ENCODE peak calls at places on chromosomes 12 and 14, in seven cellular contexts. One of them, this sample, is unnamed.

GRCh38 chr12:93139028-93139665 is 210.1 kb upstream of the EEA1 start:
- DNase-seq in NCI-H1417: peak; percentile 6
- DNase-seq in NCI-H748 treated with DMSO at 0.1 percent for 48 hours: no peak
- DNase-seq in non-pigmented ciliary epithelial cell: no peak
- DNase-seq in hypothalamus: no peak
- DNase-seq in erythroblast: no peak
- DNase-seq in GM23338: no peak
- DNase-seq in this sample: no peak

GRCh38 chr12:57138526-57139272 is 8.7 kb downstream of the LRP1-AS start:
- DNase-seq in NCI-H1417: no peak
- DNase-seq in NCI-H748 treated with DMSO at 0.1 percent for 48 hours: no peak
- DNase-seq in non-pigmented ciliary epithelial cell: no peak
- DNase-seq in hypothalamus: peak; percentile 37
- DNase-seq in erythroblast: peak; percentile 33
- DNase-seq in GM23338: no peak
- DNase-seq in this sample: no peak

GRCh38 chr14:61493996-61494395 is 172.6 kb downstream of the PRKCH start:
- DNase-seq in NCI-H1417: no peak
- DNase-seq in NCI-H748 treated with DMSO at 0.1 percent for 48 hours: no peak
- DNase-seq in non-pigmented ciliary epithelial cell: no peak
- DNase-seq in hypothalamus: no peak
- DNase-seq in erythroblast: no peak
- DNase-seq in GM23338: no peak
- DNase-seq in this sample: no peak

GRCh38 chr14:39102265-39102968 is 618 bp downstream of the SEC23A start:
- DNase-seq in NCI-H1417: no peak
- DNase-seq in NCI-H748 treated with DMSO at 0.1 percent for 48 hours: peak; percentile 36
- DNase-seq in non-pigmented ciliary epithelial cell: no peak
- DNase-seq in hypothalamus: peak; percentile 40
- DNase-seq in erythroblast: peak; percentile 44
- DNase-seq in GM23338: peak; percentile 31
- DNase-seq in this sample: no peak

GRCh38 chr14:105067140-105067968 is 2.1 kb upstream of the GPR132 start:
- DNase-seq in NCI-H1417: no peak
- DNase-seq in NCI-H748 treated with DMSO at 0.1 percent for 48 hours: no peak
- DNase-seq in non-pigmented ciliary epithelial cell: no peak
- DNase-seq in hypothalamus: no peak
- DNase-seq in erythroblast: no peak
- DNase-seq in GM23338: no peak
- DNase-seq in this sample: no peak

GRCh38 chr14:96098309-96098998 is 59.3 kb downstream of the C14orf132 start:
- DNase-seq in NCI-H1417: peak; percentile 83
- DNase-seq in NCI-H748 treated with DMSO at 0.1 percent for 48 hours: peak; percentile 53
- DNase-seq in non-pigmented ciliary epithelial cell: no peak
- DNase-seq in hypothalamus: no peak
- DNase-seq in erythroblast: peak; percentile 16
- DNase-seq in GM23338: peak; percentile 90
- DNase-seq in this sample: peak; percentile 6

GRCh38 chr12:109988903-109989302 is 7.3 kb downstream of the GIT2 start:
- DNase-seq in NCI-H1417: no peak
- DNase-seq in NCI-H748 treated with DMSO at 0.1 percent for 48 hours: no peak
- DNase-seq in non-pigmented ciliary epithelial cell: no peak
- DNase-seq in hypothalamus: no peak
- DNase-seq in erythroblast: no peak
- DNase-seq in GM23338: no peak
- DNase-seq in this sample: no peak

GRCh38 chr12:96195845-96196451 is 1.8 kb downstream of the ELK3 start:
- DNase-seq in NCI-H1417: no peak
- DNase-seq in NCI-H748 treated with DMSO at 0.1 percent for 48 hours: no peak
- DNase-seq in non-pigmented ciliary epithelial cell: no peak
- DNase-seq in hypothalamus: peak; percentile 13
- DNase-seq in erythroblast: peak; percentile 16
- DNase-seq in GM23338: peak; percentile 22
- DNase-seq in this sample: peak; percentile 49

GRCh38 chr14:76396714-76397187 is 20.8 kb downstream of the ESRRB start:
- DNase-seq in NCI-H1417: no peak
- DNase-seq in NCI-H748 treated with DMSO at 0.1 percent for 48 hours: no peak
- DNase-seq in non-pigmented ciliary epithelial cell: no peak
- DNase-seq in hypothalamus: no peak
- DNase-seq in erythroblast: no peak
- DNase-seq in GM23338: no peak
- DNase-seq in this sample: no peak

GRCh38 chr14:38238332-38238731 is 17.6 kb downstream of the CLEC14A start:
- DNase-seq in NCI-H1417: no peak
- DNase-seq in NCI-H748 treated with DMSO at 0.1 percent for 48 hours: no peak
- DNase-seq in non-pigmented ciliary epithelial cell: no peak
- DNase-seq in hypothalamus: no peak
- DNase-seq in erythroblast: no peak
- DNase-seq in GM23338: no peak
- DNase-seq in this sample: no peak

GRCh38 chr12:12272869-12273268 is 6.0 kb upstream of the LRP6 start:
- DNase-seq in NCI-H1417: no peak
- DNase-seq in NCI-H748 treated with DMSO at 0.1 percent for 48 hours: no peak
- DNase-seq in non-pigmented ciliary epithelial cell: no peak
- DNase-seq in hypothalamus: no peak
- DNase-seq in erythroblast: no peak
- DNase-seq in GM23338: peak; percentile 70
- DNase-seq in this sample: no peak

GRCh38 chr12:123602651-123603195 is 824 bp downstream of the DDX55 start:
- DNase-seq in NCI-H1417: no peak
- DNase-seq in NCI-H748 treated with DMSO at 0.1 percent for 48 hours: no peak
- DNase-seq in non-pigmented ciliary epithelial cell: no peak
- DNase-seq in hypothalamus: no peak
- DNase-seq in erythroblast: peak; percentile 59
- DNase-seq in GM23338: no peak
- DNase-seq in this sample: no peak